ENCODE peak calls at places on chromosomes 3 and 15, in five cellular contexts. J is GM12891, Y is stomach, A is Panc1, I is GM12892. K is an unnamed sample.

GRCh38 chr15:68055224-68055705 is 1.1 kb downstream of the PIAS1 start:
- DNase-seq in J (peak), Y (no peak), A (no peak), I (peak), K (peak)

GRCh38 chr15:41772720-41773331 is 1.5 kb upstream of the MAPKBP1 start:
- DNase-seq in J (peak), Y (peak), A (no peak), I (no peak), K (peak)

GRCh38 chr3:53680026-53680425 is 166.2 kb downstream of the CHDH start:
- DNase-seq in J (no peak), Y (no peak), A (no peak), I (no peak), K (peak)

GRCh38 chr3:31170932-31171670 is 276.6 kb upstream of the GADL1 start:
- DNase-seq in J (no peak), Y (no peak), A (no peak), I (no peak), K (no peak)

GRCh38 chr15:32898991-32899613 is 181.3 kb downstream of the GREM1 start:
- DNase-seq in J (no peak), Y (no peak), A (no peak), I (no peak), K (peak)

GRCh38 chr15:81419304-81419943 is 45.4 kb upstream of the TMC3 start:
- DNase-seq in J (no peak), Y (no peak), A (no peak), I (no peak), K (peak)

GRCh38 chr15:79676621-79677020 is 220.2 kb downstream of the MTHFS start:
- DNase-seq in J (no peak), Y (no peak), A (no peak), I (no peak), K (no peak)

GRCh38 chr15:39580630-39581500 is at the start of gene THBS1:
- DNase-seq in J (peak), Y (peak), A (no peak), I (peak), K (peak)

GRCh38 chr3:45590822-45591546 is 3.6 kb upstream of the LIMD1 start:
- DNase-seq in J (no peak), Y (no peak), A (no peak), I (no peak), K (no peak)

GRCh38 chr3:194095464-194095863 is 40.5 kb upstream of the HES1 start:
- DNase-seq in J (no peak), Y (peak), A (no peak), I (no peak), K (no peak)

GRCh38 chr15:69154684-69155083 is 5.8 kb upstream of the GLCE start:
- DNase-seq in J (no peak), Y (no peak), A (no peak), I (no peak), K (no peak)

GRCh38 chr3:4888913-4889846 is 90.1 kb upstream of the BHLHE40 start:
- DNase-seq in J (no peak), Y (no peak), A (no peak), I (no peak), K (no peak)

GRCh38 chr15:53197426-53197839 is 407.3 kb upstream of the ONECUT1 start:
- DNase-seq in J (peak), Y (peak), A (peak), I (peak), K (peak)

GRCh38 chr3:186264608-186265400 is 97.2 kb downstream of the DGKG start:
- DNase-seq in J (no peak), Y (no peak), A (no peak), I (no peak), K (no peak)
- TF ChIP-seq POLR2AphosphoS5 in J (no peak), Y (no peak), A (no peak), I (no peak), K (no peak)

DNA sequence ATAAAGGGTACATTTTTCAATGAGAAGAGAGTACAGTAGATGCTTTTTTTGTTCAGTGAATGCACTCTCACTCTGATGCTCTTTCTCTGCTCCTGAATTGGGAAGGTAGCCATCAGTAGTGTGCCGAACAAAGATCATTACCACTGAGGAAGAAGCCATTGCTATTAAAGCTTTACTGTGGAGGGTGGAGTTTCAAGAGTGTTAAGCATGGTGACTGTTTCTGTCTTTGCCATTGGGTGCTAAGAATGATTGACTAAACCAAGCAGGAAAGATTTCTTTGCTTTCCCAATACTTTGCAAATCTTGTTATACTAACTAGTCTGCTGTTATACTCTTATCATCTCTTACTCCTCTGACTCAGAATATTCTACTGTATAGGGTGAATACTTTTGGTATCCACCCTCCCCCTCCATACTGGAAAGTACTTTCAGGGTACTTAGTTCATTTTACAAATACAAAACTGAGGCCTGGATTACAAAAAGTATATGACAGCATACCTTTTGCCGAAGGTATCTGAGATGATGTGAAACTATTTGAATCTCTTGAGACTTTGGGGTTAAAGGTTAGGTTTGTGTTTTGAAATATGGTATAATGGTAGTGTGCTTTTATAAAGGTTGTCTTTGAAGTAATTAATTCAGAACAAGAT is 1.7 kb downstream of the RAB11A start:
- DNase-seq in J (peak), Y (no peak), A (no peak), I (peak), K (peak)
- TF ChIP-seq POLR2AphosphoS5 in J (no peak), Y (no peak), A (no peak), I (peak), K (no peak)

GRCh38 chr3:188254489-188255070 is 100.6 kb downstream of the LPP start:
- DNase-seq in J (no peak), Y (no peak), A (no peak), I (no peak), K (no peak)
- TF ChIP-seq POLR2AphosphoS5 in J (no peak), Y (no peak), A (no peak), I (no peak), K (no peak)

GRCh38 chr3:145678401-145678800 is 482.6 kb downstream of the PLOD2 start:
- DNase-seq in J (no peak), Y (no peak), A (no peak), I (no peak), K (no peak)

GRCh38 chr3:145681132-145681531 is 479.9 kb downstream of the PLOD2 start:
- DNase-seq in J (no peak), Y (no peak), A (no peak), I (no peak), K (no peak)
- TF ChIP-seq POLR2AphosphoS5 in J (no peak), Y (no peak), A (no peak), I (no peak), K (no peak)

GRCh38 chr3:185504636-185505035 is 5.8 kb upstream of the TMEM41A start:
- DNase-seq in J (no peak), Y (peak), A (no peak), I (no peak), K (no peak)
- TF ChIP-seq POLR2AphosphoS5 in J (no peak), Y (peak), A (no peak), I (no peak), K (no peak)

GRCh38 chr3:132218817-132219390 is 98.3 kb upstream of the ACP3 start:
- DNase-seq in J (no peak), Y (no peak), A (no peak), I (no peak), K (no peak)
- TF ChIP-seq POLR2AphosphoS5 in J (no peak), Y (no peak), A (no peak), I (no peak), K (no peak)

GRCh38 chr3:179067839-179068238 is 3.8 kb downstream of the ZMAT3 start:
- DNase-seq in J (no peak), Y (no peak), A (no peak), I (no peak), K (no peak)

GRCh38 chr3:179071161-179071568 is 444 bp downstream of the ZMAT3 start:
- DNase-seq in J (peak), Y (no peak), A (no peak), I (no peak), K (peak)

GRCh38 chr3:179069762-179070390 is 1.7 kb downstream of the ZMAT3 start:
- DNase-seq in J (no peak), Y (no peak), A (no peak), I (no peak), K (no peak)

GRCh38 chr3:179067291-179067690 is 4.3 kb downstream of the ZMAT3 start:
- DNase-seq in J (no peak), Y (no peak), A (no peak), I (no peak), K (no peak)

DNA sequence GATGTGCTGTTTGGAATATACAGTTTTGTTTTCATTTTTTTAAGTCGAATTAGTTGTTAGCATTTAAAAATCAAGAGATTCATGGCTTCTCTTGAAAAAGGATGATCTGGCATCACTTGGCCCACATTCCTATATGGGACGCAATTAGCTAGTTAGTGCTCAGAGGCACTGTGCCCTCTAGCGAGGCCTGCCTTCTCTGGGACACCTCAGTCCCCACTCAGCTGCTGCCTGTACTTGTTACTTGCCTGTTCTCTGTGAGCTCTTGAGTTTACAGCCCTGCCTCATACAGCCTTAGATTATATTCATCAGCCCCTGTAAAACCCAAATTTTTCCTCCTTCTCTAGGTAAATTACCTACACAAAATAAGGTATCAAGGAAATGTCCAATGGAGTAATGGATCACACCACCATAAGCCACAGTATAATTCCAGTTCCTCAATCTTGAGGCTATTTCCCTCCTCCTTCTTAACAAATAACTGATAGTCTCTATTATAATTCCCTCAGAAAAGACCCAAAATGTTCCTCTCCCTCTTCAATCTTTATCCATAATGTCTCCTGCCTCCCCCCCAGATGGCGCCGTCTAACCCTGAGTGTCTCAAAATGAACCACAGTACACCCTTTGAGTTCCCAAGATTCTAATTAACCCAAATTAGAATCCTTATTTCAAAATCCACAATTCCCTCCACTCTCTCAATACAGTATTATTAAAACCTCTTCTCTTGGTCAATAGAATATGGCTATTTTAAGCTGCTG is 2.7 kb downstream of the ZMAT3 start:
- DNase-seq in J (no peak), Y (no peak), A (no peak), I (no peak), K (peak)
- TF ChIP-seq POLR2AphosphoS5 in J (no peak), Y (no peak), A (no peak), I (no peak), K (no peak)

K was measured in GM23338.